ENCODE peak calls at places on chromosome 9, in four cellular contexts. O is suprapubic skin, P is HCT116, G is transverse colon. R is an unnamed sample.

GRCh38 chr9:124006448-124007156 is 5.0 kb upstream of the LHX2 start:
- DNase-seq in O (peak), P (no peak), G (no peak), R (no peak)

GRCh38 chr9:98333703-98334582 is 78.5 kb upstream of the TBC1D2 start:
- DNase-seq in O (no peak), P (peak), G (no peak), R (no peak)

GRCh38 chr9:129404621-129405020 is 216.3 kb downstream of the C9orf50 start:
- DNase-seq in O (no peak), P (no peak), G (no peak), R (no peak)

GRCh38 chr9:130303613-130304055 is 38.1 kb downstream of the HMCN2 start:
- DNase-seq in O (no peak), P (no peak), G (no peak), R (no peak)

GRCh38 chr9:27261517-27262211 is 35.3 kb downstream of the EQTN start:
- DNase-seq in O (no peak), P (no peak), G (no peak), R (no peak)

GRCh38 chr9:82605657-82606031 is 457.3 kb downstream of the RASEF start:
- DNase-seq in O (no peak), P (no peak), G (no peak), R (no peak)

GRCh38 chr9:116632990-116633441 is 54.1 kb upstream of the TRIM32 start:
- DNase-seq in O (no peak), P (no peak), G (no peak), R (no peak)

GRCh38 chr9:106862946-106863740 is at the start of gene ZNF462:
- DNase-seq in O (no peak), P (no peak), G (peak), R (peak)

GRCh38 chr9:34292552-34292951 is 36.5 kb downstream of the KIF24 start:
- DNase-seq in O (no peak), P (no peak), G (no peak), R (no peak)

GRCh38 chr9:84736076-84736475 is 66.5 kb downstream of the NTRK2 start:
- DNase-seq in O (no peak), P (no peak), G (no peak), R (no peak)

GRCh38 chr9:12680341-12680740 is 12.8 kb upstream of the TYRP1 start:
- DNase-seq in O (no peak), P (no peak), G (no peak), R (no peak)

GRCh38 chr9:100671811-100672305 is 94.0 kb downstream of the CAVIN4 start:
- DNase-seq in O (no peak), P (no peak), G (no peak), R (no peak)

GRCh38 chr9:71909887-71910601 is 949 bp downstream of the ABHD17B start:
- DNase-seq in O (peak), P (no peak), G (peak), R (peak)

GRCh38 chr9:1216532-1216931 is 166.4 kb downstream of the DMRT2 start:
- DNase-seq in O (no peak), P (no peak), G (no peak), R (no peak)

GRCh38 chr9:19409406-19410194 is 791 bp downstream of the ACER2 start:
- DNase-seq in O (no peak), P (peak), G (peak), R (no peak)

GRCh38 chr9:89742660-89743059 is 137.8 kb downstream of the GADD45G start:
- DNase-seq in O (no peak), P (no peak), G (peak), R (no peak)

GRCh38 chr9:91758491-91758981 is 191.5 kb downstream of the ROR2 start:
- DNase-seq in O (no peak), P (peak), G (peak), R (no peak)

GRCh38 chr9:75552941-75553340 is 337.5 kb upstream of the PCSK5 start:
- DNase-seq in O (no peak), P (no peak), G (no peak), R (no peak)

GRCh38 chr9:77163889-77164288 is 13.4 kb upstream of the VPS13A start:
- DNase-seq in O (no peak), P (no peak), G (no peak), R (no peak)

GRCh38 chr9:93633492-93634221 is 57.3 kb downstream of the PHF2 start:
- DNase-seq in O (peak), P (no peak), G (no peak), R (no peak)

GRCh38 chr9:136119259-136120118 is 814 bp upstream of the TMEM250 start:
- DNase-seq in O (peak), P (no peak), G (peak), R (no peak)

GRCh38 chr9:128882677-128883590 is 1.0 kb downstream of the LRRC8A start:
- DNase-seq in O (no peak), P (no peak), G (no peak), R (no peak)

GRCh38 chr9:79210541-79211243 is 361.1 kb upstream of the TLE4 start:
- DNase-seq in O (no peak), P (no peak), G (no peak), R (no peak)

GRCh38 chr9:125508261-125508660 is 198.7 kb downstream of the MAPKAP1 start:
- DNase-seq in O (no peak), P (no peak), G (no peak), R (no peak)

GRCh38 chr9:125511780-125512179 is 195.2 kb downstream of the MAPKAP1 start:
- DNase-seq in O (no peak), P (no peak), G (no peak), R (no peak)

GRCh38 chr9:125507247-125507646 is 199.8 kb downstream of the MAPKAP1 start:
- DNase-seq in O (no peak), P (no peak), G (no peak), R (no peak)

GRCh38 chr9:125510980-125511379 is 196.0 kb downstream of the MAPKAP1 start:
- DNase-seq in O (no peak), P (no peak), G (no peak), R (no peak)

DNA sequence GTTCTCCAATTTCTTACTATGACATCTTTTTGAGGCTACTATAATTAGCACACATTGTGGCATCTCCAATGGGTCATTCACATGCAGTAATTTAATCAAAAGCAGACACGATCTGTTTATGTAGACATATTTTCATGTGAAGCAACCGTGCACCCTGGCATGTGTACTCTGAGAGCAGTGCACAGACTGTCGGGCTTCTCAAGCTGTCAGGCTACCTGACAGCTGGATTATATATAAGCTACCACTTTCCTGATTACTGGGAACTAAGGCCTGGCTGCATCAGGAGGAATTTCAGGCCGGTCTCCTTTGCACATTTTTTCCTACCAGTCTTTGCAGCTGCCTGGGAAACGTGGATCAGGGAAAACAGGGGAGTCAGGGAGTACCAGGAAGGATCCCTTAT is 197.5 kb downstream of the MAPKAP1 start:
- DNase-seq in O (no peak), P (no peak), G (no peak), R (no peak)
- TF ChIP-seq POLR2AphosphoS5 in O (no peak), P (no peak), G (no peak), R (no peak)

GRCh38 chr9:20728493-20729220 is 44.6 kb downstream of the FOCAD start:
- DNase-seq in O (no peak), P (no peak), G (no peak), R (no peak)

GRCh38 chr9:20726144-20726543 is 42.1 kb downstream of the FOCAD start:
- DNase-seq in O (no peak), P (no peak), G (no peak), R (no peak)

GRCh38 chr9:20729545-20729944 is 45.5 kb downstream of the FOCAD start:
- DNase-seq in O (no peak), P (no peak), G (no peak), R (no peak)

GRCh38 chr9:20732118-20732517 is 48.1 kb downstream of the FOCAD start:
- DNase-seq in O (no peak), P (no peak), G (no peak), R (no peak)
- TF ChIP-seq POLR2AphosphoS5 in O (no peak), P (no peak), G (no peak), R (no peak)

DNA sequence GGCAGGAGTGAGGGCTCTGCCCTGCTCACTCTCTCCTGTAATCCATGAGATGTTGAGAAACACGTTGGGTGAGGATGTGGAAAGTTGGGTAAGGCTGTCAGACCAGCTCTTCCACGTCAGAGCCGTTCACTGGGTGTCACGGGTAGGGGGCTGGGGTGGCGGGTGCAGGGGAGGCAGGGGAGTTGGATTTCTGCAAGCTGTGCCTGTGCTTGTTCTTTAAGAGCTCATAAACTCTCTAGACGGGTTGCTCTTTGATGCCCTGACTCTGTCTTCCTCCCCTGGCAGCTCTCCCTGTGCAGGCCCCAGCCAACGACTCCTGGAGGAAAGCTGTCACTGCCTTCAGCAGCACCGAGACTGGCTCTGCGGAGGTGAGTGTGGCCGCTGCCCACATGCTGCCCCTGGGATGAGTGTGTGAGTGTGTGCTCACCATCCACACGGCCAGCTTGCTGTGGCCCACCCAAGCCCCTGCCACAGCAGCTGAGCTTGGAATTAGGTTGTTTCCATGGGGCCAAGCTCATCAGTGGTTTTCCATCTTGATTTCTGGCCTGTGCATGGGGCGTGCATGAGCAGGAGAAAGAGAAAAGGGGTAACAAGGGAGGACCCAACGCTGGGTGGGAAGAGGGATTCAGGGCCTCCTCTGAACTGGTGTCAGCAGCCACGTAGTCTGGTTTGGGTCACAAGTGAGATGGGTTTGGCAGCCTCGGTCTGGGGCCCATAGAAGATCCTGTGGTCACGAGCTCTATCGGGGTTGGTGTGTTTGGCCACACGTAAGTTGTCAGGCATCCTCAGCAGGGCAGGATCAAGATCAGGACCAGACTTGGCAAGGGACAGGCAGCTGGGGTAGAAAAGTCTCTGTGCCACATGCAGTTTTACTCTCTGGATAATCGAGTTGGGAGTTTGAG is 21.0 kb upstream of the POMT1 start:
- DNase-seq in O (peak), P (no peak), G (no peak), R (peak)
- TF ChIP-seq POLR2AphosphoS5 in O (no peak), P (no peak), G (no peak), R (no peak)

DNA sequence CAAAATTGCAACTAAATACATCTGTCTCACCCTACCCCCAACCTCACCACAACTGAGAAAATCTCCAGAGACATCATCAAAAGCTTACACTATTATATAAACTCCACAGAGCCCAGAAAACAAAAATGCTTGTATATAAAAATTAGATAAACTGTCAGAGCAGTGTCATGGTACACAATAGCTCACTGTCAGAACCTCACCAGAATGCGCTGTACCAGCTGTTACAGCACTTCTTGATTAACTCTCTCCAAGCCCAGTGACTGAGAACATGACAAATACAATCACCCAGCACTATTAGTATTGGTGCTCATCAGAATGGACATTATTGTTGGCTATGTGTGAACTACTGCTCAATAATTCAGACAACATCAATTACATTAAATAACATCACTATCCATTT is 65.7 kb downstream of the ZDHHC21 start:
- DNase-seq in O (no peak), P (no peak), G (no peak), R (no peak)
- TF ChIP-seq POLR2AphosphoS5 in O (no peak), P (no peak), G (no peak), R (no peak)

GRCh38 chr9:4170231-4170630 is 129.6 kb downstream of the GLIS3 start:
- DNase-seq in O (no peak), P (no peak), G (no peak), R (no peak)

GRCh38 chr9:4160284-4160683 is 139.6 kb downstream of the GLIS3 start:
- DNase-seq in O (no peak), P (no peak), G (no peak), R (no peak)

GRCh38 chr9:4167728-4168127 is 132.1 kb downstream of the GLIS3 start:
- DNase-seq in O (no peak), P (no peak), G (no peak), R (no peak)

GRCh38 chr9:4167040-4167671 is 132.7 kb downstream of the GLIS3 start:
- DNase-seq in O (no peak), P (no peak), G (no peak), R (no peak)

GRCh38 chr9:4164356-4164755 is 135.5 kb downstream of the GLIS3 start:
- DNase-seq in O (no peak), P (no peak), G (no peak), R (no peak)
- TF ChIP-seq POLR2AphosphoS5 in O (no peak), P (no peak), G (no peak), R (no peak)

R was measured in breast epithelium.